ENCODE peak calls at places on chromosomes 5 and 9, in nine cellular contexts. Y is A549, B is ovary, T is HepG2, K is suprapubic skin, O is GM12878, P is SK-N-SH, C is stomach, W is K562. Z is an unnamed sample.

GRCh38 chr5:5584751-5585150 is 162.3 kb downstream of the ICE1 start:
- DNase-seq in Y (no peak), B (no peak), T (no peak), K (no peak), O (no peak), P (no peak), C (no peak), W (no peak), Z (no peak)

GRCh38 chr9:117425562-117425961 is 10.7 kb upstream of the ASTN2 start:
- DNase-seq in Y (no peak), B (no peak), T (no peak), K (no peak), O (no peak), P (no peak), C (no peak), W (no peak), Z (no peak)

GRCh38 chr9:2289234-2289755 is 274.1 kb downstream of the SMARCA2 start:
- DNase-seq in Y (no peak), B (no peak), T (no peak), K (no peak), O (no peak), P (no peak), C (no peak), W (no peak), Z (no peak)

GRCh38 chr9:123355761-123356520 is at the start of gene CRB2:
- DNase-seq in Y (peak), B (peak), T (peak), K (no peak), O (no peak), P (peak), C (no peak), W (peak), Z (no peak)

GRCh38 chr5:124662261-124662781 is 84.1 kb downstream of the ZNF608 start:
- DNase-seq in Y (peak), B (no peak), T (no peak), K (no peak), O (no peak), P (no peak), C (no peak), W (no peak), Z (no peak)

GRCh38 chr5:176188506-176189193 is 49.6 kb upstream of the SIMC1 start:
- DNase-seq in Y (no peak), B (no peak), T (no peak), K (no peak), O (no peak), P (no peak), C (no peak), W (no peak), Z (no peak)

GRCh38 chr5:72834919-72835318 is 18.5 kb downstream of the TNPO1 start:
- DNase-seq in Y (no peak), B (no peak), T (no peak), K (no peak), O (no peak), P (no peak), C (no peak), W (no peak), Z (no peak)

GRCh38 chr5:79416499-79416898 is 97.4 kb downstream of the HOMER1 start:
- DNase-seq in Y (no peak), B (no peak), T (no peak), K (no peak), O (peak), P (peak), C (no peak), W (no peak), Z (no peak)

GRCh38 chr9:89837911-89838310 is 233.1 kb downstream of the GADD45G start:
- DNase-seq in Y (no peak), B (no peak), T (no peak), K (no peak), O (no peak), P (no peak), C (no peak), W (no peak), Z (no peak)

GRCh38 chr5:154140381-154140780 is 50.2 kb upstream of the GALNT10 start:
- DNase-seq in Y (no peak), B (no peak), T (no peak), K (no peak), O (no peak), P (no peak), C (no peak), W (no peak), Z (no peak)

GRCh38 chr5:140611020-140611521 is 21.9 kb downstream of the CD14 start:
- DNase-seq in Y (no peak), B (no peak), T (peak), K (no peak), O (no peak), P (no peak), C (no peak), W (peak), Z (no peak)
- TF ChIP-seq EP300 in Y (no peak), B (no peak), T (no peak), K (no peak), O (no peak), P (no peak), C (no peak), W (peak), Z (no peak)

DNA sequence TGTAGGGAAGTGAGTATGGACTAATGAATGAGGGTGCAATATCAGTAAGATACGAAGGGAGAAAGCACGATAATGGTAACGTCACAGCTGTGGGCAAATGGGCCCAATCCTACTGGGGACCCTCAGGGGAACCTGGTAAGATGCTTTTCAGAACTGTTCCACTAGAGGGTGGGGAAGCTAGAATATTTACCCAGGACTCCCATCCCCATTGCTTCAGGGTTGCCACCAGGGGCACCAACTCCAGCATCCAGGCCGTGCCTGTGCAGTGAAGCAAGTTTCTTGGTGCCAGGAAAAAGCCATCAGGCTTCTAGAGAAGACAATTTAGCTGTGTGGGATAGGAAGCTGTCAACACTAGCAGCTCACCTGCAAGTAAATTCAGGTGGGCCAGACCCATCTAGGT is 409.3 kb downstream of the AGTPBP1 start:
- DNase-seq in Y (peak), B (no peak), T (peak), K (no peak), O (no peak), P (peak), C (no peak), W (no peak), Z (no peak)
- TF ChIP-seq CTCF in Y (no peak), B (no peak), T (no peak), K (no peak), O (peak), P (peak), C (no peak), W (peak), Z (no peak)

DNA sequence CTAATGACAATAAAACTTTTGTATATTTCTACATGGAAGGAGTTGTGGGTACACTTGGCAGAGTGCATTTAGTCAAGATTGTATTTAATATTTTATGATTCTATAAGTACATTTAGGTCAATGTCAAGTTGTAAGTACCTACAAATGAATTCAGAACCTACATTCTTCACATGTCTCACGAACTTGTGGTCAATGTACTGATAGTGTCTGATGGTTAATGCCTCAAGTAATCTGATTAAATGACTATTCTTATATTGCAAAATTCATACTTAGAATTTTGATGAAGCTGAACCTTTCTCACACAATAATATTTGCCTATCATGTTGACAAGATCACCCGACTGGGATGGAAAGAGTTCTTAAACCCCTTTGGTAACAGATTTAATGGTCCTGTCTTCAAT is 444.5 kb downstream of the CTNND2 start:
- DNase-seq in Y (no peak), B (no peak), T (no peak), K (no peak), O (no peak), P (no peak), C (no peak), W (no peak), Z (no peak)
- TF ChIP-seq EP300 in Y (no peak), B (no peak), T (no peak), K (no peak), O (no peak), P (no peak), C (no peak), W (no peak), Z (no peak)

GRCh38 chr5:179606910-179607448 is 16.5 kb downstream of the HNRNPH1 start:
- DNase-seq in Y (no peak), B (no peak), T (no peak), K (peak), O (no peak), P (no peak), C (no peak), W (no peak), Z (no peak)
- TF ChIP-seq CTCF in Y (no peak), B (no peak), T (no peak), K (no peak), O (no peak), P (no peak), C (no peak), W (no peak), Z (no peak)

GRCh38 chr5:151130235-151130921 is 27.2 kb downstream of the ANXA6 start:
- DNase-seq in Y (no peak), B (no peak), T (no peak), K (no peak), O (no peak), P (no peak), C (no peak), W (no peak), Z (no peak)
- TF ChIP-seq EP300 in Y (no peak), B (no peak), T (no peak), K (no peak), O (no peak), P (no peak), C (no peak), W (no peak), Z (no peak)